ENCODE peak calls at places on chromosomes 5 and 9, in four cellular contexts. J is skeletal muscle cell; H is NCI-H2081; Y is naive thymus-derived CD4-positive, alpha-beta T cell. M is an unnamed sample.

GRCh38 chr5:95822408-95823240 is at the start of gene GLRX:
- DNase-seq in J (peak; percentile 89), Y (peak; percentile 58), H (peak; percentile 45), M (peak; percentile 86)

GRCh38 chr5:165094782-165095181 is 1589.4 kb downstream of the MAT2B start:
- DNase-seq in H (no peak), Y (no peak), J (no peak), M (no peak)

GRCh38 chr5:37665889-37666288 is 174.0 kb downstream of the GDNF start:
- DNase-seq in Y (no peak), J (peak; percentile 14), H (peak; percentile 67), M (no peak)

GRCh38 chr5:168693297-168693696 is 114.1 kb upstream of the PANK3 start:
- DNase-seq in J (no peak), Y (no peak), H (no peak), M (no peak)

GRCh38 chr5:128038641-128039040 is 44.9 kb upstream of the SLC12A2 start:
- DNase-seq in H (no peak), J (no peak), Y (no peak), M (no peak)

GRCh38 chr9:99563364-99563763 is 258.3 kb upstream of the NR4A3 start:
- DNase-seq in J (no peak), Y (no peak), H (no peak), M (no peak)

GRCh38 chr5:15492545-15492944 is 7.4 kb upstream of the FBXL7 start:
- DNase-seq in H (no peak), Y (no peak), J (no peak), M (no peak)

GRCh38 chr9:110583237-110583636 is 3.7 kb upstream of the SVEP1 start:
- DNase-seq in J (no peak), H (no peak), Y (no peak), M (no peak)

GRCh38 chr5:140546851-140547507 is 483 bp upstream of the EIF4EBP3 start:
- DNase-seq in H (no peak), Y (no peak), J (no peak), M (no peak)

GRCh38 chr5:37840036-37840909 is at the start of gene GDNF:
- DNase-seq in H (no peak), Y (no peak), J (no peak), M (no peak)

GRCh38 chr9:96566401-96567202 is 53.0 kb downstream of the CDC14B start:
- DNase-seq in J (no peak), H (no peak), Y (peak; percentile 70), M (no peak)

GRCh38 chr9:2494571-2494970 is 127.0 kb upstream of the VLDLR start:
- DNase-seq in Y (no peak), H (no peak), J (peak; percentile 25), M (no peak)

GRCh38 chr5:155850411-155850810 is 476.6 kb upstream of the SGCD start:
- DNase-seq in H (peak; percentile 75), Y (no peak), J (no peak), M (no peak)

GRCh38 chr5:150781706-150782614 is 3.4 kb downstream of the SMIM3 start:
- DNase-seq in J (peak; percentile 98), Y (no peak), H (peak; percentile 55), M (peak; percentile 93)

GRCh38 chr9:82353631-82354030 is 365.1 kb downstream of the SPATA31D1 start:
- DNase-seq in Y (no peak), H (no peak), J (no peak), M (no peak)

GRCh38 chr9:757246-757881 is 84.1 kb upstream of the DMRT1 start:
- DNase-seq in J (no peak), Y (no peak), H (no peak), M (peak; percentile 43)

GRCh38 chr9:94156549-94157407 is 72.5 kb downstream of the PTPDC1 start:
- DNase-seq in H (peak; percentile 90), J (peak; percentile 60), Y (no peak), M (peak; percentile 37)

GRCh38 chr5:56003179-56003578 is 8.4 kb upstream of the IL6ST start:
- DNase-seq in J (peak; percentile 52), H (no peak), Y (no peak), M (no peak)

M was measured in fibroblast of the conjunctiva.